ENCODE peak calls at places on chromosomes 5 and 9, in four cellular contexts. Y, S, H and V are unnamed samples. For H3K9me3 and H3K4me1, the result is how much of the 10 kb centered on the place peaks cover.

GRCh38 chr9:133515615-133516255 is 9.0 kb downstream of the MYMK start:
- DNase-seq in Y (no peak), S (no peak), H (no peak), V (no peak)

GRCh38 chr5:181170237-181170830 is 22.9 kb downstream of the OR2V2 start:
- DNase-seq in Y (no peak), S (no peak), H (no peak), V (peak)

GRCh38 chr9:78031826-78032598 is 401 bp upstream of the GNAQ start:
- DNase-seq in Y (peak), S (peak), H (peak), V (peak)

GRCh38 chr5:178081571-178082244 is 31.6 kb upstream of the N4BP3 start:
- DNase-seq in Y (no peak), S (no peak), H (no peak), V (no peak)

GRCh38 chr5:61334224-61335196 is 2.5 kb downstream of the ZSWIM6 start:
- DNase-seq in Y (no peak), S (no peak), H (no peak), V (no peak)

GRCh38 chr5:176724472-176724871 is 77.2 kb downstream of the TSPAN17 start:
- DNase-seq in Y (no peak), S (no peak), H (no peak), V (no peak)

GRCh38 chr5:116130471-116130870 is 45.6 kb downstream of the COMMD10 start:
- DNase-seq in Y (no peak), S (no peak), H (no peak), V (no peak)

GRCh38 chr9:129287595-129288305 is 109.7 kb upstream of the IER5L start:
- DNase-seq in Y (no peak), S (peak), H (peak), V (peak)

GRCh38 chr9:98471185-98471584 is 215.7 kb upstream of the TBC1D2 start:
- DNase-seq in Y (no peak), S (no peak), H (no peak), V (no peak)

GRCh38 chr9:128828719-128829452 is 708 bp downstream of the SPOUT1 start:
- DNase-seq in Y (no peak), S (no peak), H (no peak), V (no peak)

GRCh38 chr5:72242796-72243475 is 77.1 kb downstream of the MRPS27 start:
- DNase-seq in Y (no peak), S (no peak), H (no peak), V (no peak)

GRCh38 chr5:73444499-73445432 is 3.8 kb downstream of the FOXD1 start:
- DNase-seq in Y (no peak), S (no peak), H (no peak), V (no peak)

GRCh38 chr5:1331861-1332405 is 13.0 kb downstream of the CLPTM1L start:
- DNase-seq in Y (no peak), S (no peak), H (no peak), V (no peak)

GRCh38 chr5:36728697-36729543 is 122.5 kb downstream of the SLC1A3 start:
- DNase-seq in Y (peak), S (no peak), H (no peak), V (peak)

GRCh38 chr5:81097733-81098132 is 135.4 kb upstream of the CKMT2 start:
- DNase-seq in Y (no peak), S (no peak), H (no peak), V (no peak)

GRCh38 chr9:87189006-87189405 is 241.7 kb upstream of the GAS1 start:
- DNase-seq in Y (no peak), S (no peak), H (no peak), V (no peak)
- H3K9me3 ChIP-seq in Y (under half), S (under half), H (under half), V (under half)

GRCh38 chr5:139133237-139133636 is 64.9 kb downstream of the SIL1 start:
- DNase-seq in Y (no peak), S (no peak), H (no peak), V (no peak)
- H3K4me1 ChIP-seq in Y (under half), S (under half), H (under half), V (under half)

GRCh38 chr9:111533099-111533785 is 8.3 kb downstream of the ZNF483 start:
- DNase-seq in Y (no peak), S (no peak), H (no peak), V (no peak)
- H3K9me3 ChIP-seq in Y (half or more), S (under half), H (under half), V (under half)

GRCh38 chr5:107532182-107532878 is 138.4 kb downstream of the EFNA5 start:
- DNase-seq in Y (no peak), S (no peak), H (no peak), V (no peak)
- H3K4me1 ChIP-seq in Y (under half), S (under half), H (under half), V (under half)

DNA sequence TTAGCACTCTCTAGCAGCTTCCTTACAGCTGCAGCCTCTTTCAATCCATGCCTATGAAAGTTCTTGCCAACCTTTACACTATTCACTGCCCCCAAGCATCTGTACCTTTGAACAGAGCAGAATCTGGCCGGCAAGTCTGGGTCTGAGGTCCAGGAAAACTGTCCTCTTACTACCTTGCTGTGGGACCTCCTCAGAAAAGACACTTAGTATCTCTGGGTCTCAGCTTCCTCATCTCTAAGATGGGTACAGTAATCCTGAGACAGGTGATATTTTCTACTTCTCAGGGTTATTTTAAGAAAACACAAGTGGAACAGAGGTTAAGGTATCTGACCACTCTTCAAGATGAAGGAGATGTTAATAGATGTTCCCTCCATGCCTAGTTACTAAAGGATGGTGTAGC is 120.2 kb downstream of the EGFLAM start:
- DNase-seq in Y (no peak), S (no peak), H (no peak), V (no peak)
- H3K9me3 ChIP-seq in Y (under half), S (under half), H (under half), V (under half)

GRCh38 chr9:696332-697090 is 145.0 kb upstream of the DMRT1 start:
- DNase-seq in Y (peak), S (no peak), H (no peak), V (no peak)
- H3K4me1 ChIP-seq in Y (half or more), S (under half), H (under half), V (under half)

DNA sequence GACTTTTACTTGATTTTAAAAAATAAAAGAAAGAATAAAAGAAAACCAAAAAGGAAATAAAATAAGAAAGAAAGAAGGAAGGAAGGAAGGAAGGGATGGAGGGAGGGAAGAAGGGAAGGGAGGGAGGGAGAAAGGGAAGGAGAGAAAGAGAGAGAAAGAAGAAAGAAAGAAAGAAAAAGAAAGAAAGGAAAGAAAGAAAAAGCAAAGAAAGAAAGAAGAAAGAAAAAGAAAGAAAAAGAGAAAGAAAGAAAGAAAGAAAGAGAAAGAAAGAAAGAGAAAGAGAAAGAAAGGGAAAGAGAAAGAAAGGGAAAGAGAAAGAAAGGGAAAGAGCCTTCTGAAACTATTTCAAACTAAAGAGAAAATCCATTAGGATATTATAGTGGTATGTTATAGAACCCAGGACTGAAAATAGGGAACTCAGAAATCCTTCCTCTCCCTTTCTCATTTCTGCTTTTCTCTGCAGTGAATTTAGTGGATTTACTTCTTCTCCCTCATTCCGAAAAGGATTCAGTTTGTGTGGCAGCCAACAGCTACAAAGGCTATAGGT is 414.7 kb upstream of the CCNG1 start:
- DNase-seq in Y (no peak), S (no peak), H (no peak), V (no peak)
- H3K9me3 ChIP-seq in Y (under half), S (under half), H (under half), V (under half)

DNA sequence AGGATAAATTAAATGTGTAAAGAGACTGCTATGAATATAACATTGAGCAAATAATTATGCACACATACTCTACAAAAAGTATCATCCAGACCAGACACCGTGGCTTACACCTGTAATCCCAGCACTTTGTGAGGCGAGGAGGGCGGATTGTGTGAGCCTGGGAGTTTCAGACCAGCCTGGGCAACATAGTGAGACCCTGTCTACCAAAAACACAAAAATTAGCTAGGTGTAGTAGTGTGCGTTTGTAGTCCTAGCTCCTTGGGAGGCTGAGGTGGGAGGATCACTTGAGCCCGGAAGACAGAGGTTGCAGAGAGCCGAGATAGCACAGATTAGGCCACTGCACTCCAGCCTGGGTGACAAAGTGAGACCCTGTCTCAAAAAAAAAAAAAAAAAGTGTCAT is 2.4 kb upstream of the CDC42SE2 start:
- DNase-seq in Y (no peak), S (no peak), H (no peak), V (no peak)
- H3K4me1 ChIP-seq in Y (under half), S (under half), H (under half), V (under half)